ENCODE peak calls at places on chromosomes 12 and 14, in seven cellular contexts. K, H, U, G, S, J and O are unnamed samples.

GRCh38 chr14:102949062-102949800 is 26.8 kb downstream of the AMN start:
- DNase-seq in K (no peak), H (peak; percentile 62), U (peak; percentile 58), G (peak; percentile 27), S (peak; percentile 23), J (no peak), O (no peak)

GRCh38 chr12:72390146-72390545 is 118.0 kb downstream of the TRHDE start:
- DNase-seq in K (no peak), H (no peak), U (no peak), G (no peak), S (no peak), J (no peak), O (no peak)

GRCh38 chr12:96457191-96457930 is 32.0 kb upstream of the CFAP54 start:
- DNase-seq in K (peak; percentile 42), H (no peak), U (no peak), G (peak; percentile 91), S (peak; percentile 39), J (no peak), O (no peak)

GRCh38 chr12:110965574-110965973 is 45.2 kb upstream of the MYL2 start:
- DNase-seq in K (no peak), H (no peak), U (no peak), G (no peak), S (no peak), J (no peak), O (no peak)

GRCh38 chr12:12008931-12009611 is 61.7 kb upstream of the BCL2L14 start:
- DNase-seq in K (peak; percentile 93), H (peak; percentile 77), U (peak; percentile 31), G (peak; percentile 92), S (peak; percentile 13), J (peak; percentile 64), O (peak; percentile 76)

GRCh38 chr12:51852404-51853137 is 4.1 kb upstream of the FIGNL2 start:
- DNase-seq in K (no peak), H (no peak), U (no peak), G (no peak), S (no peak), J (no peak), O (no peak)

GRCh38 chr12:46459881-46460545 is 87.4 kb upstream of the SLC38A2 start:
- DNase-seq in K (no peak), H (no peak), U (no peak), G (no peak), S (no peak), J (no peak), O (no peak)

GRCh38 chr12:38775457-38775856 is 129.9 kb downstream of the CPNE8 start:
- DNase-seq in K (no peak), H (no peak), U (no peak), G (no peak), S (no peak), J (no peak), O (no peak)

GRCh38 chr12:53696285-53696654 is 20.4 kb upstream of the ATP5MC2 start:
- DNase-seq in K (peak; percentile 95), H (peak; percentile 87), U (peak; percentile 85), G (peak; percentile 98), S (peak; percentile 68), J (peak; percentile 64), O (peak; percentile 84)

GRCh38 chr12:47773858-47774580 is 981 bp downstream of the SLC48A1 start:
- DNase-seq in K (no peak), H (no peak), U (no peak), G (no peak), S (no peak), J (no peak), O (no peak)

GRCh38 chr12:25135531-25136154 is 59.3 kb downstream of the DNAI7 start:
- DNase-seq in K (peak; percentile 87), H (peak; percentile 14), U (no peak), G (peak; percentile 88), S (peak; percentile 69), J (peak; percentile 77), O (no peak)

GRCh38 chr12:132503611-132504204 is 13.8 kb downstream of the FBRSL1 start:
- DNase-seq in K (no peak), H (no peak), U (no peak), G (no peak), S (no peak), J (no peak), O (no peak)

GRCh38 chr12:50650285-50650684 is 113.6 kb upstream of the ATF1 start:
- DNase-seq in K (no peak), H (no peak), U (no peak), G (no peak), S (no peak), J (no peak), O (no peak)

GRCh38 chr14:100256339-100256895 is 17.5 kb downstream of the YY1 start:
- DNase-seq in K (no peak), H (no peak), U (no peak), G (no peak), S (no peak), J (no peak), O (no peak)
- H3K4me1 ChIP-seq in K (no peaks in the 10 kb centered on the region), H (peaks cover 11% of the 10 kb centered on the region), U (no peaks in the 10 kb centered on the region), G (peaks cover 4% of the 10 kb centered on the region), S (no peaks in the 10 kb centered on the region), J (no peaks in the 10 kb centered on the region), O (no peaks in the 10 kb centered on the region)

GRCh38 chr14:31026076-31026394 is at the start of gene STRN3:
- DNase-seq in K (no peak), H (no peak), U (no peak), G (no peak), S (no peak), J (no peak), O (no peak)

GRCh38 chr14:31029016-31029970 is 3.1 kb upstream of the STRN3 start:
- DNase-seq in K (no peak), H (no peak), U (no peak), G (peak; percentile 61), S (no peak), J (no peak), O (no peak)

GRCh38 chr14:31025335-31026075 is at the start of gene AP4S1:
- DNase-seq in K (peak; percentile 49), H (peak; percentile 59), U (no peak), G (peak; percentile 69), S (no peak), J (peak; percentile 82), O (peak; percentile 33)

GRCh38 chr14:31026395-31027096 is 367 bp upstream of the STRN3 start:
- DNase-seq in K (peak; percentile 98), H (peak; percentile 99), U (peak; percentile 97), G (peak; percentile 98), S (peak; percentile 96), J (peak; percentile 96), O (peak; percentile 94)

GRCh38 chr14:31027847-31028246 is 1.7 kb upstream of the STRN3 start:
- DNase-seq in K (no peak), H (no peak), U (no peak), G (no peak), S (no peak), J (no peak), O (no peak)
- H2BK5ac ChIP-seq in K (no peak overlapping the region), H (no peak overlapping the region), U (no peak overlapping the region), G (no peak overlapping the region), S (no peak overlapping the region), J (no peak overlapping the region), O (no peak overlapping the region)

GRCh38 chr12:48819986-48820385 is 1.7 kb downstream of the CACNB3 start:
- DNase-seq in K (no peak), H (no peak), U (no peak), G (no peak), S (no peak), J (no peak), O (no peak)

GRCh38 chr12:48818831-48819590 is 715 bp downstream of the CACNB3 start:
- DNase-seq in K (peak; percentile 67), H (peak; percentile 17), U (no peak), G (peak; percentile 44), S (no peak), J (peak; percentile 73), O (no peak)

GRCh38 chr12:48816148-48816854 is 2.0 kb upstream of the CACNB3 start:
- DNase-seq in K (no peak), H (peak; percentile 21), U (no peak), G (no peak), S (no peak), J (no peak), O (no peak)

GRCh38 chr12:48820406-48820805 is 2.1 kb downstream of the CACNB3 start:
- DNase-seq in K (no peak), H (no peak), U (no peak), G (no peak), S (no peak), J (no peak), O (no peak)

DNA sequence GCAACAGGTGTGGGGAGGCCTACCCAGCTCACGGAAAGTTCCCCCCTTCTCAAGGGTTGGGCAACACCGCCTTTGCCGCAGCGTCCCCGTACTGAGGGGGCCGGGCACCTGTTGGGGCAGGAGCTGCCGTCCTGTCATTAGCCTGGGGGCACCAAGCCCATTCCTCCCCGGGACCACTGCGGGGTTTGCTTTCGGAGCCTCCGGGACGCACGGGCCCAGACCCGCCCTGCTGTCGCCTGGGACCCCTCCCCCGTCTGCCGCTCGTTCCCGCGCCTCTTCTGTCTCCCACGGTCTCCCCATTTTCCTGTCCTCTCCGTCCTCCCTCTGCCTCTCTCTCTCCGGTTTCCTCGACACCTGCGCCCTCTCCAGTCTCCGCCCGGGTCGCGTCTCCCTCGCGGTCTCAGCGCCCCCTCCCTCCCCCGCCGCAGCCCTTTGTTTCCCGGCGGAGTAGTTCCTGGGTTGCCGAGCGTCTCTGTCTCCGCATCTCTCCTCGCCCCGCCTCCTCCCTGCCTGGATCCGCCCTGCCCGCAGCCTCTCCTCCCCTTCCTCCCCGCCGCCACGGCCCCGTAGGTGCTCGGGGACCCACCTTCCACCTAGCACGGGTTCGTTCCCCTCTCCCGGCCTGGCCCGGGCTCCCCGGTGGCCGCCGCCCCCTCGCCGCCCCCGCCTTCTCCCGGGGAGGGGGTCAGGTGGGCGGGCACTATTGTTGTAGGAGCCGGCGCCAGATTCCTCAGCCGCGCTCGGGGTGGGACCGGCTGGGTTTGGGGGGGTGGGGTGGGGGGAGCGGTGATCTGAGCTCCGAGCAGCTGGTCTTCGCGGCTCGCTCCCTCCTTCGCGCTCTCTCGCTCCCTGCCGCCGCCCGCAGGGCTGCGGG is at the start of gene CACNB3:
- DNase-seq in K (peak; percentile 93), H (peak; percentile 66), U (peak; percentile 43), G (peak; percentile 79), S (peak; percentile 43), J (peak; percentile 94), O (peak; percentile 71)
- H3K4me1 ChIP-seq in K (peaks cover 2% of the 10 kb centered on the region), H (peaks cover 30% of the 10 kb centered on the region), U (peaks cover 20% of the 10 kb centered on the region), G (peaks cover 5% of the 10 kb centered on the region), S (peaks cover 18% of the 10 kb centered on the region), J (no peaks in the 10 kb centered on the region), O (peaks cover 27% of the 10 kb centered on the region)

GRCh38 chr12:112446008-112446725 is 27.4 kb downstream of the PTPN11 start:
- DNase-seq in K (no peak), H (no peak), U (no peak), G (no peak), S (no peak), J (no peak), O (no peak)

GRCh38 chr12:112447106-112447505 is 28.4 kb downstream of the PTPN11 start:
- DNase-seq in K (no peak), H (no peak), U (no peak), G (no peak), S (no peak), J (no peak), O (no peak)

GRCh38 chr12:112456029-112456428 is 37.3 kb downstream of the PTPN11 start:
- DNase-seq in K (no peak), H (no peak), U (no peak), G (no peak), S (no peak), J (no peak), O (no peak)

DNA sequence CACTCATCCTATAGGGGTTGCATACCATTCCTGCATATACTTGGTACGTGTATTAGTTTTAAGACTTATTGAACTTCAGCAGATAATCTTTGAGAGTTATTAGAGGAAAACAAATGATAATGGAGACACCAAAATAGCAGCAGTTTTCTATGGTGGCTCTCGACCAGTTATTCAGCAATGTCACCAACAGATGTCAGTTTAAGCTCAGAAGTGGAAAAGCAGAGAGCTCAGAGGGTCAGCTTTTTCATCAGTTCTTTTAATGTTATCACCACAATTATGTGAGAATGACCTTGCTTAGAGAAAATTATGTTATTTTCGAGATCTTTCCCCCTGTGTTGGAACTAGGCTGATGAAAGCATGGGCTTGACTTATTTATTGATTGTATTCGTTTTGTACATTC is 32.0 kb downstream of the PTPN11 start:
- DNase-seq in K (no peak), H (no peak), U (no peak), G (no peak), S (no peak), J (no peak), O (no peak)
- H2BK5ac ChIP-seq in K (no peak overlapping the region), H (no peak overlapping the region), U (no peak overlapping the region), G (no peak overlapping the region), S (no peak overlapping the region), J (no peak overlapping the region), O (no peak overlapping the region)